ENCODE peak calls at places on chromosomes 13 and 19, in five cellular contexts. J, B, S, X and H are unnamed samples.
A peak's percentile ranks its signal among the peaks of the same experiment; 100 is the strongest.

GRCh38 chr19:8363803-8364771 is at the start of gene ANGPTL4:
- DNase-seq in J (peak; percentile 79), B (peak; percentile 86), S (no peak), X (peak; percentile 83), H (peak; percentile 81)

GRCh38 chr13:37295046-37295445 is 189.6 kb upstream of the CSNK1A1L start:
- DNase-seq in J (no peak), B (no peak), S (no peak), X (no peak), H (no peak)

GRCh38 chr13:114017966-114018365 is 44.1 kb upstream of the C13orf46 start:
- DNase-seq in J (no peak), B (no peak), S (no peak), X (no peak), H (no peak)

GRCh38 chr19:16428372-16429036 is 43.3 kb downstream of the EPS15L1 start:
- DNase-seq in J (no peak), B (no peak), S (no peak), X (no peak), H (no peak)

GRCh38 chr13:110662105-110662504 is 43.8 kb downstream of the CARS2 start:
- DNase-seq in J (no peak), B (no peak), S (no peak), X (no peak), H (no peak)

GRCh38 chr19:6654347-6655310 is 15.3 kb downstream of the TNFSF14 start:
- DNase-seq in J (no peak), B (no peak), S (peak; percentile 36), X (no peak), H (no peak)

GRCh38 chr19:52231154-52231565 is 38.2 kb upstream of the ZNF766 start:
- DNase-seq in J (peak; percentile 47), B (no peak), S (no peak), X (no peak), H (peak; percentile 59)

GRCh38 chr19:21482863-21483276 is 22.5 kb upstream of the ZNF429 start:
- DNase-seq in J (peak; percentile 22), B (peak; percentile 81), S (peak; percentile 44), X (peak; percentile 26), H (peak; percentile 33)

GRCh38 chr19:11191273-11191755 is 6.0 kb downstream of the KANK2 start:
- DNase-seq in J (peak; percentile 53), B (peak; percentile 71), S (peak; percentile 75), X (no peak), H (peak; percentile 74)

GRCh38 chr13:71877280-71877653 is 10.3 kb upstream of the DACH1 start:
- DNase-seq in J (no peak), B (no peak), S (no peak), X (peak; percentile 84), H (no peak)

GRCh38 chr19:7849631-7850428 is 19.8 kb downstream of the EVI5L start:
- DNase-seq in J (peak; percentile 33), B (no peak), S (no peak), X (no peak), H (no peak)

GRCh38 chr13:75489502-75490263 is 7.7 kb upstream of the TBC1D4 start:
- DNase-seq in J (peak; percentile 62), B (no peak), S (no peak), X (no peak), H (peak; percentile 91)

GRCh38 chr19:19053508-19054314 is 10.1 kb upstream of the SLC25A42 start:
- DNase-seq in J (peak; percentile 36), B (peak; percentile 82), S (peak; percentile 69), X (peak; percentile 91), H (peak; percentile 60)

GRCh38 chr13:29589234-29589633 is 6.3 kb downstream of the SLC7A1 start:
- DNase-seq in J (no peak), B (no peak), S (no peak), X (peak; percentile 53), H (peak; percentile 70)

GRCh38 chr13:100872761-100873160 is 198.2 kb upstream of the TMTC4 start:
- DNase-seq in J (no peak), B (no peak), S (no peak), X (no peak), H (no peak)

GRCh38 chr13:21069561-21070004 is 8.2 kb upstream of the LATS2 start:
- DNase-seq in J (peak; percentile 94), B (no peak), S (no peak), X (no peak), H (peak; percentile 95)

GRCh38 chr19:726993-727956 is 18.5 kb downstream of the PALM start:
- DNase-seq in J (no peak), B (no peak), S (no peak), X (no peak), H (no peak)

GRCh38 chr19:1683869-1684572 is 31.6 kb upstream of the TCF3 start:
- DNase-seq in J (no peak), B (peak; percentile 40), S (no peak), X (no peak), H (no peak)

GRCh38 chr13:28541966-28542365 is 47.0 kb upstream of the FLT1 start:
- DNase-seq in J (no peak), B (no peak), S (no peak), X (no peak), H (no peak)

GRCh38 chr19:3383121-3383722 is 16.8 kb downstream of the NFIC start:
- DNase-seq in J (no peak), B (no peak), S (no peak), X (no peak), H (peak; percentile 59)

GRCh38 chr19:50908311-50908710 is 2.9 kb downstream of the KLK4 start:
- DNase-seq in J (no peak), B (no peak), S (no peak), X (no peak), H (no peak)

GRCh38 chr13:76953921-76954320 is 5.6 kb downstream of the ACOD1 start:
- DNase-seq in J (no peak), B (no peak), S (no peak), X (no peak), H (no peak)

GRCh38 chr13:23583491-23583890 is 13.3 kb downstream of the TNFRSF19 start:
- DNase-seq in J (no peak), B (no peak), S (no peak), X (no peak), H (no peak)

GRCh38 chr13:97460004-97460756 is 26.2 kb downstream of the RAP2A start:
- DNase-seq in J (no peak), B (no peak), S (peak; percentile 1), X (no peak), H (peak; percentile 34)

GRCh38 chr13:113625965-113626661 is 31.9 kb downstream of the ATP4B start:
- DNase-seq in J (no peak), B (no peak), S (no peak), X (no peak), H (peak; percentile 51)

GRCh38 chr19:7874080-7874856 is at the start of gene PRR36:
- DNase-seq in J (peak; percentile 80), B (peak; percentile 93), S (no peak), X (peak; percentile 92), H (no peak)

GRCh38 chr19:40139533-40140287 is 49.0 kb upstream of the ZNF780A start:
- DNase-seq in J (peak; percentile 65), B (peak; percentile 55), S (peak; percentile 70), X (peak; percentile 62), H (peak; percentile 78)

GRCh38 chr13:51644649-51645048 is 60.4 kb downstream of the WDFY2 start:
- DNase-seq in J (peak; percentile 30), B (no peak), S (peak; percentile 7), X (no peak), H (peak; percentile 75)

GRCh38 chr13:25143693-25144092 is 28.4 kb downstream of the AMER2 start:
- DNase-seq in J (no peak), B (no peak), S (no peak), X (no peak), H (no peak)

GRCh38 chr19:38977445-38978314 is 2.1 kb upstream of the FBXO17 start:
- DNase-seq in J (no peak), B (no peak), S (no peak), X (no peak), H (peak; percentile 5)

GRCh38 chr13:39596685-39597084 is 6.3 kb downstream of the LHFPL6 start:
- DNase-seq in J (peak; percentile 43), B (no peak), S (peak; percentile 44), X (no peak), H (no peak)

GRCh38 chr19:30662211-30662861 is 290.2 kb downstream of the ZNF536 start:
- DNase-seq in J (no peak), B (no peak), S (no peak), X (no peak), H (peak; percentile 62)

GRCh38 chr13:107906131-107906530 is 309.2 kb downstream of the LIG4 start:
- DNase-seq in J (no peak), B (no peak), S (no peak), X (no peak), H (no peak)

GRCh38 chr13:107901996-107902562 is 313.3 kb downstream of the LIG4 start:
- DNase-seq in J (no peak), B (no peak), S (no peak), X (no peak), H (no peak)

GRCh38 chr13:107901230-107901629 is 314.1 kb downstream of the LIG4 start:
- DNase-seq in J (no peak), B (no peak), S (no peak), X (no peak), H (no peak)

GRCh38 chr13:107900775-107901174 is 314.6 kb downstream of the LIG4 start:
- DNase-seq in J (peak; percentile 31), B (no peak), S (no peak), X (no peak), H (peak; percentile 31)
- TF ChIP-seq EZH2phosphoT487 in J (no peak), B (no peak), S (no peak), X (no peak), H (no peak)

DNA sequence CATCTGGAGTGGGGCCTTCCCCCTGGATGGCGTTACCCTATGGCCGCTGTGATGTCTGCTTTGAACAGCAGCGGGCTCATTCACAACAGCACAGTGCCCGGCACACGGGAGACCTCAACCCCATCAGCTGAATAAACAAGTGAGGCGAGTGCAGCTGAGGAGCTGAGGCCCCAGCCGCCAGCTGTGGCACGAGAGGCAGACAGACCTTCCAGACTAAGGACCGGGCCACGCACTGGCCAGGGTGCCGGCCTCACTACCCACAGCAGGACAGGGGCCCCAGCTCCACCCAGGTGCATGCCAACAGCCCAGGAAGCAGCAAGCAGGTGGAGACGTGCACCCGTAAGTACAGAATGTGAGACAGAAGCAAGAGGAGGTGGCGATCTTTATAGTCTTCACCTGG is 39.6 kb downstream of the STK24 start:
- DNase-seq in J (no peak), B (no peak), S (no peak), X (no peak), H (no peak)
- H3K4me1 ChIP-seq in J (peaks cover 29% of the 10 kb centered on the region), B (peaks cover 46% of the 10 kb centered on the region), S (peaks cover 8% of the 10 kb centered on the region), X (peaks cover 15% of the 10 kb centered on the region), H (peaks cover 42% of the 10 kb centered on the region)

GRCh38 chr13:48265217-48265815 is 32.3 kb downstream of the ITM2B start:
- DNase-seq in J (no peak), B (no peak), S (peak; percentile 63), X (no peak), H (no peak)
- TF ChIP-seq EZH2phosphoT487 in J (no peak), B (no peak), S (no peak), X (no peak), H (no peak)

GRCh38 chr19:43465468-43466120 is at the start of gene LYPD3:
- DNase-seq in J (peak; percentile 93), B (no peak), S (no peak), X (peak; percentile 19), H (peak; percentile 82)

GRCh38 chr19:43462383-43462782 is 3.0 kb downstream of the LYPD3 start:
- DNase-seq in J (no peak), B (no peak), S (no peak), X (no peak), H (no peak)

GRCh38 chr19:43463381-43464088 is 1.9 kb downstream of the LYPD3 start:
- DNase-seq in J (peak; percentile 91), B (peak; percentile 98), S (peak; percentile 95), X (peak; percentile 97), H (peak; percentile 90)

GRCh38 chr19:43462887-43463380 is 2.5 kb downstream of the LYPD3 start:
- DNase-seq in J (no peak), B (no peak), S (no peak), X (no peak), H (no peak)

GRCh38 chr19:43464089-43464775 is 1.2 kb downstream of the LYPD3 start:
- DNase-seq in J (no peak), B (peak; percentile 87), S (peak; percentile 66), X (peak; percentile 84), H (peak; percentile 81)
- H3K4me1 ChIP-seq in J (peaks cover 49% of the 10 kb centered on the region), B (peaks cover 10% of the 10 kb centered on the region), S (peaks cover 11% of the 10 kb centered on the region), X (no peaks in the 10 kb centered on the region), H (peaks cover 7% of the 10 kb centered on the region)